ENCODE peak calls at places on chromosomes 4 and X, in ten cellular contexts. J, H, F, D, G, P, I, B, U and T are unnamed samples.

GRCh38 chr4:110231869-110232268 is 33.5 kb upstream of the ELOVL6 start:
- DNase-seq in U (no peak), F (no peak), G (no peak), D (no peak), P (peak), I (no peak), J (no peak), B (no peak), H (no peak), T (no peak)

GRCh38 chrX:97039363-97040029 is 155.8 kb downstream of the RPA4 start:
- DNase-seq in H (no peak), B (peak), D (no peak), P (peak), U (no peak), F (no peak), J (peak), G (no peak), I (peak), T (no peak)

GRCh38 chr4:157143365-157143764 is 67.4 kb downstream of the GLRB start:
- DNase-seq in U (no peak), J (no peak), G (no peak), H (no peak), D (no peak), P (no peak), F (no peak), I (no peak), B (no peak), T (no peak)

GRCh38 chr4:140090215-140090731 is 63.7 kb downstream of the MAML3 start:
- DNase-seq in D (no peak), H (no peak), B (no peak), G (peak), I (peak), J (peak), U (no peak), P (no peak), F (no peak), T (no peak)

GRCh38 chrX:2848806-2849420 is 20.2 kb downstream of the GYG2 start:
- DNase-seq in I (peak), B (no peak), D (no peak), U (no peak), G (peak), F (no peak), H (no peak), P (no peak), J (peak), T (no peak)

GRCh38 chr4:21992330-21992729 is 43.8 kb upstream of the KCNIP4 start:
- DNase-seq in I (peak), G (no peak), B (no peak), P (no peak), J (no peak), U (no peak), H (no peak), F (no peak), D (no peak), T (no peak)

GRCh38 chr4:136036744-136037143 is 1495.5 kb downstream of the PCDH18 start:
- DNase-seq in J (peak), H (no peak), B (no peak), D (no peak), P (no peak), F (no peak), I (peak), G (peak), U (no peak), T (peak)

GRCh38 chrX:38717871-38718270 is 83.4 kb upstream of the MID1IP1 start:
- DNase-seq in I (peak), J (peak), B (no peak), D (no peak), U (peak), H (peak), P (peak), F (no peak), G (peak), T (no peak)

GRCh38 chrX:40090050-40090804 is 7.5 kb downstream of the BCOR start:
- DNase-seq in H (no peak), P (peak), B (peak), I (no peak), G (no peak), F (no peak), D (no peak), U (no peak), J (no peak), T (no peak)

GRCh38 chrX:151393514-151393913 is 3.5 kb upstream of the VMA21 start:
- DNase-seq in P (no peak), U (no peak), F (peak), B (no peak), H (no peak), I (no peak), G (no peak), J (no peak), D (no peak), T (no peak)